ENCODE peak calls at places on chromosomes 13 and 19, in four cellular contexts. Z, H, N and B are unnamed samples.
A peak's percentile ranks its signal among the peaks of the same experiment; 100 is the strongest.

GRCh38 chr13:42384265-42384664 is 112.3 kb downstream of the AKAP11 start:
- DNase-seq in N (no peak), Z (no peak), H (no peak), B (no peak)

GRCh38 chr19:19587776-19588175 is 30.7 kb downstream of the PBX4 start:
- DNase-seq in H (no peak), Z (no peak), N (no peak), B (no peak)

GRCh38 chr13:45482571-45483173 is 17.9 kb downstream of the COG3 start:
- DNase-seq in Z (no peak), N (no peak), H (no peak), B (no peak)

GRCh38 chr13:111559612-111560423 is 239.4 kb downstream of the TEX29 start:
- DNase-seq in Z (no peak), N (no peak), H (no peak), B (no peak)

GRCh38 chr19:9565900-9566705 is 18.2 kb downstream of the ZNF121 start:
- DNase-seq in N (no peak), Z (no peak), H (no peak), B (no peak)

GRCh38 chr13:34349091-34349722 is 531.3 kb downstream of the RFC3 start:
- DNase-seq in Z (no peak), N (no peak), H (no peak), B (no peak)

GRCh38 chr19:22527554-22527953 is 105.4 kb upstream of the ZNF98 start:
- DNase-seq in N (no peak), H (no peak), Z (no peak), B (no peak)

GRCh38 chr19:46928951-46929350 is 68.2 kb downstream of the ARHGAP35 start:
- DNase-seq in N (no peak), H (no peak), Z (no peak), B (no peak)

GRCh38 chr13:38944219-38944618 is 46.4 kb downstream of the STOML3 start:
- DNase-seq in N (no peak), Z (no peak), H (no peak), B (no peak)

GRCh38 chr13:80553041-80553440 is 212.1 kb upstream of the SPRY2 start:
- DNase-seq in H (no peak), N (no peak), Z (no peak), B (no peak)

GRCh38 chr19:40596608-40597328 is 4.4 kb upstream of the LTBP4 start:
- DNase-seq in Z (peak; percentile 67), N (no peak), H (peak; percentile 76), B (no peak)

GRCh38 chr13:41224113-41225110 is 30.0 kb upstream of the KBTBD7 start:
- DNase-seq in Z (no peak), N (no peak), H (no peak), B (no peak)

GRCh38 chr13:43805071-43805468 is 18.3 kb upstream of the ENOX1 start:
- DNase-seq in N (no peak), H (peak; percentile 34), Z (peak; percentile 81), B (no peak)

GRCh38 chr19:58476498-58477015 is 405 bp downstream of the ZNF446 start:
- DNase-seq in H (peak; percentile 73), N (no peak), Z (no peak), B (no peak)

GRCh38 chr19:17931532-17932191 is 1.2 kb upstream of the CCDC124 start:
- DNase-seq in N (no peak), Z (no peak), H (no peak), B (peak; percentile 79)

GRCh38 chr13:65293530-65294198 is 1936.5 kb downstream of the PCDH9 start:
- DNase-seq in N (no peak), Z (no peak), H (no peak), B (no peak)

GRCh38 chr13:65287405-65287804 is 1942.7 kb downstream of the PCDH9 start:
- DNase-seq in N (no peak), H (no peak), Z (no peak), B (no peak)

DNA sequence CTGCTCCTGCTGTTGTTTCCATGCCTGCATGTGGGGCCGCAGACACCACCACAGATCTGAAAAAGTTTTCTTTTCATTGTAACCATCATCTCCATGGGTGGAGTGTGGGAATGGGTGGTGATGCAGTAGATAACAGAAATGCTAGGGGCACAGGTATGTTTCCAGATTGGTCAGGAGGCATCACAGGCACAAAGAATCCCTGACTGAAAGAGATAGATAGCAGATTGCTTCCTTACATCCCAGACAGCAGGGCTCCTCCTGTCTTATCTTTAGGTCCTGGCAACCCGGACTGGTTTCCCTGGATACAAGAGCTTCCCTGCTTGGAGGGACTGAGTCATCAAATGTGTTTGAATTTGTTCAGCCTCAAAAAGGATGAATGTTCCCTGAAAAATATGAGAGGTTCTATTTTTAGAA is 1937.6 kb downstream of the PCDH9 start:
- DNase-seq in Z (no peak), H (peak; percentile 46), N (no peak), B (peak; percentile 5)
- TF ChIP-seq YY1 in Z (no peak), H (no peak), N (no peak), B (no peak)

GRCh38 chr19:2428027-2428690 is 773 bp upstream of the TIMM13 start:
- DNase-seq in N (no peak), Z (no peak), H (peak; percentile 48), B (no peak)
- TF ChIP-seq YY1 in N (no peak), Z (no peak), H (no peak), B (no peak)

DNA sequence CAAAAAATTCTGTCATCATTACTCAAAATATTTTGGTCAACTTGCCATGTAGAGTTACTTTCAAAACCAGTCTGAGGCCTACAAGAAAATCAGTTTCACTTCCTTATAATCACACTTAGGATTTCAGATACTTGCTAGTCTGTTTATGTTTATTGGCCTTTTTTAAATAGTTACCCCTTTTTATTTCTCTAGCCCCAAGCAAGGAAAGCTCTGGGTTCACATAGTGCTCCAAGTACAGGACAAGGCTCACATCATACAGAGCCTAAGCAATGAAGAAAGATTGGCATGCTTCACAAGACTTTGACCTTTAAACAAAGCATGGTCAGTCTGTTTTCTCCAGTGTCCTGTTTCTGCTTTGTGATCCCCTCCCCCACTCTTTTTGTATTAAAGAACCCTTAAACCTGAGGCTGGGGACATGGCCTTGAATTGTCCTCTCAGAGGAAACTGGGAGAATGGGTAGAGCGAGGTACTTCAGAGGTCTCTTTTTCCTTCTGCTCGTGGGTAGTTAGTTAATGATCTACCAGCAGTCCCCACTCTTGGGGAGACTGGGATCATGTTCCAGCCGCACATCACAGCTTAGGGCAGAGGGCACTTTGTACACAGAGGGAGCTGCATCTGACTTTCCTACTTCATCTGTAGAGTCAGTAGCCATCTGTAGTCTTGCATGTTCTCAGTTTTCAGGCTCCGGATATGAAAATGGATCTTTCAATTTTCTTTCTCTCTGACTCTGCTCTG is 30.6 kb downstream of the CEACAM1 start:
- DNase-seq in N (peak; percentile 60), H (no peak), Z (no peak), B (no peak)
- TF ChIP-seq YY1 in N (no peak), H (no peak), Z (no peak), B (no peak)

GRCh38 chr19:7478173-7478842 is 10.5 kb downstream of the PEX11G start:
- DNase-seq in H (peak; percentile 29), N (no peak), Z (no peak), B (no peak)

GRCh38 chr19:7477758-7478157 is 11.1 kb downstream of the PEX11G start:
- DNase-seq in H (no peak), N (no peak), Z (no peak), B (no peak)

GRCh38 chr19:7476241-7476640 is 12.6 kb downstream of the PEX11G start:
- DNase-seq in H (peak; percentile 52), Z (no peak), N (no peak), B (no peak)

GRCh38 chr19:7475665-7476064 is 13.2 kb downstream of the PEX11G start:
- DNase-seq in N (no peak), H (peak; percentile 28), Z (no peak), B (no peak)

GRCh38 chr19:7476941-7477494 is 11.8 kb downstream of the PEX11G start:
- DNase-seq in H (peak; percentile 23), N (no peak), Z (no peak), B (no peak)
- TF ChIP-seq YY1 in H (no peak), N (no peak), Z (no peak), B (no peak)